ENCODE peak calls at places on chromosomes 3 and 15, in nine cellular contexts. J, W, G, E, C, N, A, B and F are unnamed samples.

GRCh38 chr3:120506828-120507774 is 56.3 kb upstream of the FSTL1 start:
- DNase-seq in N (no peak), W (no peak), C (no peak), J (no peak), E (peak; percentile 84), G (no peak), A (peak; percentile 70), B (peak; percentile 53), F (no peak)

GRCh38 chr15:37616215-37616614 is 318.2 kb upstream of the TMCO5A start:
- DNase-seq in C (no peak), G (no peak), B (no peak), E (peak; percentile 75), J (no peak), A (no peak), N (no peak), W (no peak), F (no peak)

GRCh38 chr15:56356616-56357015 is 8.6 kb upstream of the TEX9 start:
- DNase-seq in C (no peak), B (peak; percentile 17), G (no peak), A (peak; percentile 24), W (no peak), E (peak; percentile 76), J (no peak), N (no peak), F (no peak)

GRCh38 chr15:64110945-64111678 is 15.3 kb downstream of the SNX1 start:
- DNase-seq in E (no peak), W (no peak), C (no peak), A (no peak), G (no peak), J (no peak), B (no peak), N (no peak), F (no peak)

GRCh38 chr3:123642957-123643330 is 58.1 kb upstream of the HACD2 start:
- DNase-seq in C (no peak), N (no peak), J (no peak), E (no peak), A (no peak), B (no peak), W (no peak), G (no peak), F (no peak)

GRCh38 chr15:72445426-72445825 is 28.7 kb upstream of the ARIH1 start:
- DNase-seq in J (no peak), B (no peak), N (no peak), G (no peak), W (no peak), C (no peak), A (peak; percentile 15), E (no peak), F (no peak)

GRCh38 chr3:132624790-132625189 is 27.7 kb downstream of the ACKR4 start:
- DNase-seq in N (no peak), G (no peak), J (no peak), C (no peak), W (no peak), A (no peak), B (no peak), E (no peak), F (no peak)

GRCh38 chr3:143171656-143172055 is 52.1 kb downstream of the CHST2 start:
- DNase-seq in G (no peak), B (peak; percentile 70), C (no peak), A (peak; percentile 58), J (no peak), E (no peak), W (no peak), N (no peak), F (no peak)

GRCh38 chr3:126290325-126290724 is 66.9 kb downstream of the KLF15 start:
- DNase-seq in E (no peak), W (no peak), C (no peak), J (no peak), G (no peak), A (no peak), B (no peak), N (no peak), F (no peak)

GRCh38 chr3:18124501-18124900 is 300.6 kb downstream of the SATB1 start:
- DNase-seq in N (no peak), C (no peak), A (peak; percentile 60), E (peak; percentile 76), W (no peak), J (no peak), G (no peak), B (peak; percentile 59), F (no peak)

GRCh38 chr15:75454471-75455418 is 3.3 kb upstream of the SIN3A start:
- DNase-seq in G (peak; percentile 87), W (no peak), B (peak; percentile 7), C (peak; percentile 90), N (no peak), A (no peak), E (no peak), J (peak; percentile 78), F (no peak)

GRCh38 chr3:71317749-71318458 is 265.6 kb downstream of the FOXP1 start:
- DNase-seq in B (no peak), G (no peak), C (no peak), E (no peak), A (no peak), N (no peak), W (no peak), J (no peak), F (no peak)

GRCh38 chr15:20340331-20340811 is 201.2 kb downstream of the GOLGA6L6 start:
- DNase-seq in W (peak; percentile 97), C (peak; percentile 90), E (peak; percentile 17), J (peak; percentile 91), A (no peak), N (peak; percentile 75), B (peak; percentile 12), G (peak; percentile 75), F (no peak)

GRCh38 chr3:149579838-149580542 is 77.8 kb downstream of the WWTR1 start:
- DNase-seq in A (peak; percentile 34), C (no peak), J (no peak), W (no peak), B (peak; percentile 56), N (no peak), G (no peak), E (peak; percentile 95), F (peak; percentile 75)

GRCh38 chr3:149581248-149581647 is 76.6 kb downstream of the WWTR1 start:
- DNase-seq in W (no peak), B (no peak), E (peak; percentile 94), C (no peak), J (no peak), G (no peak), N (no peak), A (no peak), F (no peak)

GRCh38 chr3:149584236-149584635 is 73.6 kb downstream of the WWTR1 start:
- DNase-seq in A (no peak), E (no peak), B (no peak), N (no peak), J (no peak), C (no peak), W (no peak), G (no peak), F (no peak)

GRCh38 chr3:149581681-149582349 is 76.0 kb downstream of the WWTR1 start:
- DNase-seq in A (peak; percentile 71), N (no peak), G (peak; percentile 56), E (peak; percentile 97), J (peak; percentile 56), C (no peak), W (no peak), B (peak; percentile 87), F (peak; percentile 79)

GRCh38 chr3:149582395-149582794 is 75.4 kb downstream of the WWTR1 start:
- DNase-seq in A (no peak), G (no peak), B (no peak), N (no peak), W (no peak), C (no peak), J (no peak), E (no peak), F (no peak)
- H3K27ac ChIP-seq in A (no peak overlapping the region), G (peak overlapping the region; percentile 88), B (peak overlapping the region; percentile 91), N (peak overlapping the region; percentile 29), W (no peak overlapping the region), C (peak overlapping the region; percentile 11), J (no peak overlapping the region), E (peak overlapping the region; percentile 99), F (peak overlapping the region; percentile 73)

GRCh38 chr3:138740057-138740456 is 94.7 kb downstream of the PIK3CB start:
- DNase-seq in E (no peak), A (no peak), J (no peak), B (no peak), C (no peak), G (no peak), W (no peak), N (no peak), F (no peak)
- H3K27ac ChIP-seq in E (no peak overlapping the region), A (no peak overlapping the region), J (no peak overlapping the region), B (no peak overlapping the region), C (no peak overlapping the region), G (no peak overlapping the region), W (no peak overlapping the region), N (no peak overlapping the region), F (no peak overlapping the region)

DNA sequence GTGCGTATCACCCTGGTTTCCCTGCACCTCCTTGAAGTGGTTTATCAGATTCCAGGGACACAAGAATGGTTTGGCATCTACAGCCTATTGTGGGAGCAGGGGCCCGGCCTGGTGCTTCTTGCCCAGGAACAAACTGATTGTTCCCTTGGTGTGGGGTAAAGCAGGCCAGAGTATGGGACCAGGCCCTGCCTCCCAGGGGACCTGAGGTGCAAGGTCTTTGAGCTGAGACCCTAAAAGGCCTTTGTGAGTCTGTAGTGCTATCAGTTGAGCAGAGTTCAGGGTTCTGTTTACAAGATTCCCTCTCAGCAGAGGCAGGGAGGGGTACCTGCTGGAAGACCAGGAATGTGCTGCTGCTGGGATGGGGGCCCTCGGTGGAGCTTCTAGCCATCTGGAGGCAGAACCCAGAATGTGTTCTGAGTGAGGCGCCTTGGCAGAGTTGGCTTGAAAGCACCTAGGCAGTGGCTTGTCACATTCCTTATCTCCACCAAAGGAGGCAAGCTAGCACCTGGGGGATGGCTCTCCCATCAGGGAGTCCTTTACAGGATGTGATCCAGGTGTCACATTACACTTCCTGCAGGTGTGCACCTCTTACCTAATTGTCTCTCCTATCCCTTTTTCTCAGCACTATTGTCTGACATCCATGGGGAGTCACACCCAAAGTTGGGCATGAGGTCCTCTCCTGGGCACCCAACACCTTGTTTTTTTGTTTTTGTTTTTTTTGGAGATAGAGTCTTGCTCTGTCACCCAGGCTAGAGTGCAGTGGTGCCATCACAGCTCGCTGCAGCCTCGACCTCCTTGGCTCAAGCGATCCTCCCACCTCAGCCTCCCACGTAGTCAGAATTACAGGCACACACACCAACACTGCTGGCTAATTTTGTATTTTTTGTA is 13.1 kb downstream of the FLNB start:
- DNase-seq in B (no peak), N (no peak), A (no peak), G (no peak), C (no peak), J (peak; percentile 59), E (peak; percentile 66), W (no peak), F (no peak)
- H3K27ac ChIP-seq in B (no peak overlapping the region), N (peak overlapping the region; percentile 79), A (peak overlapping the region; percentile 60), G (no peak overlapping the region), C (peak overlapping the region; percentile 58), J (peak overlapping the region; percentile 14), E (peak overlapping the region; percentile 37), W (peak overlapping the region; percentile 61), F (peak overlapping the region; percentile 63)

DNA sequence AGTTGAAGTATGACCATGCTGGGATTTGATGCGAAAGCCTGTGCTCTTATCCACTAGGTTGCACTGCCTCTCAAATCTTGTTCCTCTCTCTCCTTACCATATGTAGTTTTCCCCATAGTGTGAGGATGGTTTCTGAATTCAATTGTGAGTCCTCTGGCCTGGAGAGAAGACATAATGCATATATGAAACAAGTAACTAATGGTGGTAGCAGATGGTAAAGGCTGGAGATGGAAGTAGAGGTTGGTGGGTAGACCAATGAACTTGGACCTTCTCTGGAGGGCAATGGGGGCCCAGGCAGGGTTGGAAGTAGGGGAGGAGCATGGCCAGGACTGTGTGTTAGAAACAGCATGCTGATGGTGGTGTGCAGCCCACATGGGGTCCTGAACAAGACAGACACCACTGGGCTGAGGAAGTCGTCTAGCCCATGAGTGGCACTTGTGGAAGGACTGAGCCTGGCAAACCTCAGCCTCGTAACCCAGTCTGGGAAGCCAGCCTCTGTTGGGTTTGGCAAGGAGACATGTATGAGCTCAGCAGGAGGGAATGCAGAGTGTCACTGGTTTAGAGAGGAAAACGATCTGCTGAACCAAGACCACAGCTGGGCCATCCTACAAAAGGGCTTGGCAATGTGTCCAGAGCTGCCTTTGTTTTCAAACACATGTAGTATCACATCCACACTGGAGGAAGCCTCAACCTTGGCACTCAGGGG is 18.5 kb upstream of the LMCD1 start:
- DNase-seq in B (peak; percentile 96), J (peak; percentile 73), C (no peak), N (peak; percentile 59), W (peak; percentile 81), E (peak; percentile 97), A (peak; percentile 96), G (peak; percentile 82), F (peak; percentile 64)
- H3K27ac ChIP-seq in B (peak overlapping the region; percentile 61), J (peak overlapping the region; percentile 90), C (peak overlapping the region; percentile 73), N (peak overlapping the region; percentile 78), W (peak overlapping the region; percentile 5), E (peak overlapping the region; percentile 4), A (no peak overlapping the region), G (peak overlapping the region; percentile 65), F (no peak overlapping the region)